ENCODE peak calls at places on chromosome 7, in five cellular contexts. One of them, this sample, is unnamed. For H3K4me1, the result is how much of the 10 kb centered on the place peaks cover.

GRCh38 chr7:55250313-55250712 is 114.8 kb upstream of the LANCL2 start:
- DNase-seq in A549: peak
- DNase-seq in adrenal gland: peak
- DNase-seq in endodermal cell: peak
- DNase-seq in MM.1S: no peak
- DNase-seq in this sample: peak

GRCh38 chr7:43669286-43670081 is 59.8 kb downstream of the COA1 start:
- DNase-seq in A549: no peak
- DNase-seq in adrenal gland: no peak
- DNase-seq in endodermal cell: peak
- DNase-seq in MM.1S: no peak
- DNase-seq in this sample: no peak

GRCh38 chr7:29194594-29195417 is at the start of gene CHN2:
- DNase-seq in A549: peak
- DNase-seq in adrenal gland: peak
- DNase-seq in endodermal cell: peak
- DNase-seq in MM.1S: peak
- DNase-seq in this sample: no peak

GRCh38 chr7:1696671-1697498 is 26.8 kb downstream of the ELFN1 start:
- DNase-seq in A549: no peak
- DNase-seq in adrenal gland: no peak
- DNase-seq in endodermal cell: peak
- DNase-seq in MM.1S: no peak
- DNase-seq in this sample: no peak

GRCh38 chr7:1679966-1680730 is 10.1 kb downstream of the ELFN1 start:
- DNase-seq in A549: no peak
- DNase-seq in adrenal gland: peak
- DNase-seq in endodermal cell: peak
- DNase-seq in MM.1S: no peak
- DNase-seq in this sample: no peak

GRCh38 chr7:111872411-111872810 is 310.1 kb upstream of the IMMP2L start:
- DNase-seq in A549: no peak
- DNase-seq in adrenal gland: no peak
- DNase-seq in endodermal cell: no peak
- DNase-seq in MM.1S: no peak
- DNase-seq in this sample: no peak

GRCh38 chr7:151088856-151089699 is 2.8 kb downstream of the AGAP3 start:
- DNase-seq in A549: no peak
- DNase-seq in adrenal gland: peak
- DNase-seq in endodermal cell: no peak
- DNase-seq in MM.1S: no peak
- DNase-seq in this sample: no peak

GRCh38 chr7:4613855-4614548 is 68.1 kb upstream of the FOXK1 start:
- DNase-seq in A549: no peak
- DNase-seq in adrenal gland: no peak
- DNase-seq in endodermal cell: no peak
- DNase-seq in MM.1S: no peak
- DNase-seq in this sample: no peak

GRCh38 chr7:137343483-137343841 is at the start of gene PTN:
- DNase-seq in A549: no peak
- DNase-seq in adrenal gland: peak
- DNase-seq in endodermal cell: peak
- DNase-seq in MM.1S: no peak
- DNase-seq in this sample: no peak

GRCh38 chr7:123270553-123270952 is 70.8 kb upstream of the SLC13A1 start:
- DNase-seq in A549: no peak
- DNase-seq in adrenal gland: no peak
- DNase-seq in endodermal cell: no peak
- DNase-seq in MM.1S: no peak
- DNase-seq in this sample: no peak

GRCh38 chr7:69192134-69192533 is 406.1 kb upstream of the AUTS2 start:
- DNase-seq in A549: no peak
- DNase-seq in adrenal gland: no peak
- DNase-seq in endodermal cell: no peak
- DNase-seq in MM.1S: no peak
- DNase-seq in this sample: no peak

GRCh38 chr7:56447864-56448693 is 331.9 kb upstream of the NUPR2 start:
- DNase-seq in A549: no peak
- DNase-seq in adrenal gland: no peak
- DNase-seq in endodermal cell: no peak
- DNase-seq in MM.1S: no peak
- DNase-seq in this sample: no peak

DNA sequence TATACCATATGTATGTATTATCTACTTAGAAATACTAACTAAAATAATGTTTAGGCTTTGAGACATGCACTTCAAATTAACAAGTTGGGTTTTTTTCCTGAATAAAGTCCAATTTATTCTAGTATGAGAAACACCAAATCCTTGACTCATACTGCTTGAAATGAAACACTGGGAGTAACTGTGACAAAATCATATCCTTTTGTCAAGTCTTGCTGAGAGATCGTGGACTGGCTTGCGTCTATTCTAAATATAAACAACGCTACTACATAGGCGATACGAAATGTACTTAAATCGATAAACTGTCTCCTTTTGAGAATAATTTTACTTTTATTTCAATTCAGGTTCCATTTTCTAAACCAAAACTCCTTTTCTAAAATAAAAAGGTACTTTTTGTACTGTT is 16.3 kb downstream of the SMURF1 start:
- DNase-seq in A549: no peak
- DNase-seq in adrenal gland: no peak
- DNase-seq in endodermal cell: no peak
- DNase-seq in MM.1S: no peak
- DNase-seq in this sample: no peak
- H3K4me1 ChIP-seq in A549: half or more
- H3K4me1 ChIP-seq in adrenal gland: half or more
- H3K4me1 ChIP-seq in endodermal cell: under half
- H3K4me1 ChIP-seq in MM.1S: under half
- H3K4me1 ChIP-seq in this sample: half or more

GRCh38 chr7:101829856-101830255 is 12.4 kb downstream of the CUX1 start:
- DNase-seq in A549: no peak
- DNase-seq in adrenal gland: no peak
- DNase-seq in endodermal cell: no peak
- DNase-seq in MM.1S: no peak
- DNase-seq in this sample: no peak
- H3K4me1 ChIP-seq in A549: under half
- H3K4me1 ChIP-seq in adrenal gland: under half
- H3K4me1 ChIP-seq in endodermal cell: under half
- H3K4me1 ChIP-seq in MM.1S: under half
- H3K4me1 ChIP-seq in this sample: under half

GRCh38 chr7:96127746-96128145 is 194.2 kb downstream of the SLC25A13 start:
- DNase-seq in A549: no peak
- DNase-seq in adrenal gland: no peak
- DNase-seq in endodermal cell: no peak
- DNase-seq in MM.1S: no peak
- DNase-seq in this sample: no peak
- H3K4me1 ChIP-seq in A549: under half
- H3K4me1 ChIP-seq in adrenal gland: under half
- H3K4me1 ChIP-seq in endodermal cell: under half
- H3K4me1 ChIP-seq in MM.1S: under half
- H3K4me1 ChIP-seq in this sample: under half

DNA sequence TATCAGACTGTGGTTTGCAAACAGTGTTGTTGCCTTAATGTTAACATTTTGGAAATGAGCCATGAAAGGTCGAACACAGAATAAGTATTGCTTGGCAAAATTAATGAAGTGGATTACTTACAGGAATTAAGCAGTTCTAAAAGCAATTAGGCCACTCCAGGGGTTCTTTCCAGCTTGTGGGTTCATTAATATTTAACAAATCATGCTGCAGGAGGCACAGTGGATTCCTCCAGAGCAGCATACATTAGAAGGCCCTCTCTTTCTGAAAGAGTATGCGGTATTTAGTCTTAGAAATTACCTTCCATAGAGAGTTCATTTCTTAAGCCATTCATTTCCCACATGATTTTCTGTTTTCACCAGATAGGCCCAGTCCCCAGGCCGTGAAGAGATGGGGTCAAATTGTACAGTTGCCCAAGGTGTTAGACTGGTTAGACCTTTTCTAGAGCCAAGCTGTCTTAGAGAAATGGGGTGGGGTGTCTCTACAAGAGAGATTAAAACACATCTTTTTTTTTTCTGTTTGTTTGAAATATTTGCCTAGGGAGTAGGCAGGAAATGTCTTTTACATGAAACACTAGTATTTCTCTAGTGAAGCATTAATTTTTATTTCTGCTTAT is 40.0 kb upstream of the AGR3 start:
- DNase-seq in A549: no peak
- DNase-seq in adrenal gland: no peak
- DNase-seq in endodermal cell: no peak
- DNase-seq in MM.1S: no peak
- DNase-seq in this sample: no peak
- H3K4me1 ChIP-seq in A549: under half
- H3K4me1 ChIP-seq in adrenal gland: under half
- H3K4me1 ChIP-seq in endodermal cell: under half
- H3K4me1 ChIP-seq in MM.1S: under half
- H3K4me1 ChIP-seq in this sample: under half

GRCh38 chr7:134819401-134819800 is 40.0 kb downstream of the CALD1 start:
- DNase-seq in A549: no peak
- DNase-seq in adrenal gland: no peak
- DNase-seq in endodermal cell: no peak
- DNase-seq in MM.1S: no peak
- DNase-seq in this sample: no peak

GRCh38 chr7:134826105-134826504 is 46.7 kb downstream of the CALD1 start:
- DNase-seq in A549: no peak
- DNase-seq in adrenal gland: no peak
- DNase-seq in endodermal cell: no peak
- DNase-seq in MM.1S: no peak
- DNase-seq in this sample: no peak

GRCh38 chr7:134820295-134820694 is 40.9 kb downstream of the CALD1 start:
- DNase-seq in A549: no peak
- DNase-seq in adrenal gland: no peak
- DNase-seq in endodermal cell: no peak
- DNase-seq in MM.1S: no peak
- DNase-seq in this sample: no peak

GRCh38 chr7:134820778-134821177 is 41.3 kb downstream of the CALD1 start:
- DNase-seq in A549: no peak
- DNase-seq in adrenal gland: no peak
- DNase-seq in endodermal cell: no peak
- DNase-seq in MM.1S: no peak
- DNase-seq in this sample: no peak

GRCh38 chr7:134823400-134823799 is 44.0 kb downstream of the CALD1 start:
- DNase-seq in A549: no peak
- DNase-seq in adrenal gland: no peak
- DNase-seq in endodermal cell: no peak
- DNase-seq in MM.1S: no peak
- DNase-seq in this sample: no peak
- H3K4me1 ChIP-seq in A549: under half
- H3K4me1 ChIP-seq in adrenal gland: under half
- H3K4me1 ChIP-seq in endodermal cell: under half
- H3K4me1 ChIP-seq in MM.1S: under half
- H3K4me1 ChIP-seq in this sample: under half

GRCh38 chr7:112990619-112991018 is 96.0 kb downstream of the GPR85 start:
- DNase-seq in A549: no peak
- DNase-seq in adrenal gland: no peak
- DNase-seq in endodermal cell: no peak
- DNase-seq in MM.1S: no peak
- DNase-seq in this sample: no peak

GRCh38 chr7:112986256-112987031 is 100.2 kb downstream of the GPR85 start:
- DNase-seq in A549: no peak
- DNase-seq in adrenal gland: no peak
- DNase-seq in endodermal cell: no peak
- DNase-seq in MM.1S: no peak
- DNase-seq in this sample: no peak

GRCh38 chr7:112989531-112989930 is 97.1 kb downstream of the GPR85 start:
- DNase-seq in A549: no peak
- DNase-seq in adrenal gland: no peak
- DNase-seq in endodermal cell: no peak
- DNase-seq in MM.1S: no peak
- DNase-seq in this sample: no peak

GRCh38 chr7:112985377-112985987 is 101.1 kb downstream of the GPR85 start:
- DNase-seq in A549: no peak
- DNase-seq in adrenal gland: no peak
- DNase-seq in endodermal cell: peak
- DNase-seq in MM.1S: no peak
- DNase-seq in this sample: no peak

DNA sequence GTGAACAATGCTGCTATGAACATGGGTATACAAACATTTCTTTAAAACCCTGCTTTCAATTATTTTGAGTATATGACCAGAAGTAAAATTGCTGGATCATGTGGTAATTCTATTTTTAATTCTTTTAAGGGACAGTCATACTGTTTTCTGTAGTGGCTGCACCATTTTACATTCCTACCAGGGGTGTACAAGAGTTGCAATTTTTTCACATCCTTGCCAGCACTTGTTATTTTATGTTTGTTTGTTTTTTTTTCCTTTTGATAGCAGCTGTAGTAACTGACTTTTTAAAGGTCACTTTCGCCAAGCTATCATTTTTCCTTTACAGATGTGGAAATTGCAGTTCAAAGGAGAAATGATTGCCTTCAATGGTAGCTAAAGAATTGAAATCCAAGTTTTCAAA is 99.5 kb downstream of the GPR85 start:
- DNase-seq in A549: no peak
- DNase-seq in adrenal gland: no peak
- DNase-seq in endodermal cell: no peak
- DNase-seq in MM.1S: no peak
- DNase-seq in this sample: no peak
- H3K4me1 ChIP-seq in A549: under half
- H3K4me1 ChIP-seq in adrenal gland: under half
- H3K4me1 ChIP-seq in endodermal cell: under half
- H3K4me1 ChIP-seq in MM.1S: under half
- H3K4me1 ChIP-seq in this sample: under half